ENCODE peak calls at places on chromosomes 3 and 15, in six cellular contexts. K is psoas muscle, T is vagina, R is GM12878, B is IMR-90, U is right lobe of liver. Y is an unnamed sample.

GRCh38 chr3:115341208-115341607 is 194.1 kb upstream of the ZBTB20 start:
- DNase-seq in T (no peak), U (no peak), K (no peak), B (peak), R (no peak), Y (peak)

GRCh38 chr15:48628832-48629231 is 16.7 kb downstream of the FBN1 start:
- DNase-seq in U (no peak), T (no peak), R (no peak), B (peak), K (no peak), Y (no peak)

GRCh38 chr3:12280333-12280732 is 8.5 kb upstream of the PPARG start:
- DNase-seq in K (no peak), R (no peak), B (no peak), U (no peak), T (no peak), Y (no peak)

GRCh38 chr3:133893683-133894333 is 1.9 kb downstream of the RAB6B start:
- DNase-seq in R (no peak), B (no peak), K (no peak), T (peak), U (no peak), Y (no peak)

GRCh38 chr3:176934698-176935097 is 262.6 kb downstream of the TBL1XR1 start:
- DNase-seq in U (no peak), B (no peak), R (no peak), K (no peak), T (no peak), Y (no peak)

GRCh38 chr3:193347507-193348501 is 30.7 kb downstream of the ATP13A5 start:
- DNase-seq in K (no peak), R (no peak), T (no peak), U (no peak), B (no peak), Y (no peak)

GRCh38 chr3:94345101-94345500 is 282.2 kb downstream of the NSUN3 start:
- DNase-seq in K (no peak), T (no peak), R (no peak), U (no peak), B (no peak), Y (no peak)

GRCh38 chr3:23612296-23612891 is 193.4 kb upstream of the UBE2E1 start:
- DNase-seq in B (peak), U (no peak), K (no peak), T (no peak), R (no peak), Y (peak)

GRCh38 chr15:95760508-95760907 is 570.0 kb upstream of the NR2F2 start:
- DNase-seq in U (peak), K (peak), R (no peak), T (no peak), B (no peak), Y (no peak)

GRCh38 chr3:52034212-52034611 is 22.2 kb downstream of the DUSP7 start:
- DNase-seq in U (no peak), R (no peak), T (no peak), B (no peak), K (no peak), Y (no peak)

GRCh38 chr3:28718074-28718849 is 369.6 kb upstream of the AZI2 start:
- DNase-seq in B (no peak), R (no peak), T (no peak), U (no peak), K (no peak), Y (no peak)

GRCh38 chr3:113794526-113794925 is 44.1 kb upstream of the GRAMD1C start:
- DNase-seq in U (no peak), R (no peak), T (no peak), K (no peak), B (no peak), Y (no peak)

GRCh38 chr3:177657243-177657642 is 460.0 kb upstream of the TBL1XR1 start:
- DNase-seq in B (no peak), U (no peak), K (no peak), R (no peak), T (no peak), Y (peak)

GRCh38 chr15:99399612-99400011 is 148.3 kb downstream of the LRRC28 start:
- DNase-seq in T (no peak), K (no peak), R (no peak), U (no peak), B (no peak), Y (no peak)

GRCh38 chr3:51340311-51340829 is 44.7 kb upstream of the MANF start:
- DNase-seq in R (no peak), B (peak), K (peak), U (no peak), T (peak), Y (peak)

GRCh38 chr3:36077320-36077719 is 303.0 kb upstream of the STAC start:
- DNase-seq in K (no peak), R (no peak), T (no peak), B (no peak), U (no peak), Y (no peak)

GRCh38 chr3:23805881-23806321 is at the start of gene UBE2E1:
- DNase-seq in B (peak), R (no peak), T (no peak), U (peak), K (peak), Y (no peak)

GRCh38 chr3:128648402-128648801 is 2.2 kb downstream of the RPN1 start:
- DNase-seq in B (no peak), R (no peak), K (no peak), T (no peak), U (no peak), Y (no peak)

GRCh38 chr15:66472176-66472999 is 25.2 kb downstream of the SNAPC5 start:
- DNase-seq in B (peak), U (no peak), K (no peak), R (peak), T (no peak), Y (no peak)

DNA sequence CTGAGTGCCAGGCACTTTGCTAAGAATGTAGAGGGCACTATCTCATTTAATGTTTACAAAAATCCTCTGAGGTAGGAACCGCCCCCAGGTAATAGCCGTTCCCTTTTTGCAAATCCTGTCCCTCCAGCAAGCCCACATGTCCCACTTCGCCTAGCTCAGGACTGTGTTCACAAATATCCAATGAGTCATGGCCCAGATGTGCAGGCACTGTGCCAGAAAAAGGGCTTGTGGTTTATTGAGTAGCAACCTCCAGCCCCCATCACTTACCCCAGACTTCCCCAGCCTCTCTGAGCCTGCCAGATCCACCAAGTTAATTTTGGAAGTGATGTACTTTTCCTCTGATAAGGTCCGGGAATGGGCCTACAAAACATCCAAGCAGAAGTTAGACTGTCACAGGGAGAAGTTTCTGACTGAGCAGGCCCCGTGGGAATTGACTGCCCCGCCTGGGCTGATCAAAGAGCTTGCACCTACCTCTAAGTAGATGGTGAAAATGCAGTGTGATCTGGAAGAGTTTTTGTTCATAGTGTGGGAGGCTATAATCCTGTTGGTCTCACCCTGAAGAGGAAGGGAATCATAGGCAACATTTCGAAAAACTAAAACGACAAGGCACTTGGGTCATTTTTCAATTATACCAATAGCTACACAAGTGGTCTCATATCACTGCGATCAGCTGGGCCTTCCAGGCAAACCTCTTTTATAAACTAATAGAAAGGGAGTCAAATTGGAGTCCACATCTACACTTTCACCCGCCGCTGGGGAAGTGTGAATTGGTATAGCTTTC is 15.7 kb downstream of the KIF9 start:
- DNase-seq in B (peak), K (peak), T (no peak), R (peak), U (no peak), Y (peak)
- H3K27ac ChIP-seq in B (no peak), K (peak), T (no peak), R (no peak), U (no peak), Y (no peak)

GRCh38 chr15:89898628-89899302 is 5.0 kb upstream of the AP3S2 start:
- DNase-seq in T (no peak), U (no peak), R (no peak), K (peak), B (peak), Y (no peak)

GRCh38 chr15:89898146-89898545 is 4.4 kb upstream of the AP3S2 start:
- DNase-seq in U (no peak), B (no peak), R (no peak), K (no peak), T (no peak), Y (no peak)

GRCh38 chr15:89888214-89888804 is 5.5 kb downstream of the AP3S2 start:
- DNase-seq in B (peak), K (no peak), U (no peak), R (no peak), T (no peak), Y (no peak)

GRCh38 chr15:89893696-89894450 is at the start of gene AP3S2:
- DNase-seq in T (no peak), R (peak), B (peak), U (peak), K (peak), Y (peak)

DNA sequence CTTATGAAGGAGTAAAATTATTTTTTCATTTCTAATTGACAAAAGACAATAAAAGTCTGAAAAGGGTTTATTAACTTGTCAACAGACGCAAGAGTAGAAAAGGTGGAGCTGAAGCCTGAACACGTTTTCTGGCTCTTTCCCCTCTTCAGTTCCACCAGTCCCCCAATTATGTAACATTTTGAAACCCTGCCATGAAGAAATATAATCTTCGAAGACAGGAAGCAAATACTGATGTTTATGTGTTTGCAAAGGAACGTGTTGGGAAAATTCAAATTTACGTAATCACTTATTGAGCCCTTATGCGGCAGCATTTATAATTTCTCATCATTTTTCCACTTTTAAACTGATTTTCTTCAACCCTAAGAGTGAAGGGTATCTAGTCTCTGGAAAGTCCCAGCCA is 767 bp downstream of the AP3S2 start:
- DNase-seq in U (no peak), R (no peak), K (no peak), B (peak), T (no peak), Y (no peak)
- H3K27ac ChIP-seq in U (peak), R (peak), K (peak), B (no peak), T (peak), Y (peak)

GRCh38 chr15:59221479-59221878 is 14.8 kb downstream of the LDHAL6B start:
- DNase-seq in R (no peak), B (no peak), U (no peak), T (no peak), K (no peak), Y (no peak)
- H3K27ac ChIP-seq in R (no peak), B (peak), U (no peak), T (peak), K (no peak), Y (no peak)

GRCh38 chr3:41265011-41265545 is 65.8 kb downstream of the CTNNB1 start:
- DNase-seq in K (no peak), U (no peak), R (no peak), T (no peak), B (peak), Y (no peak)

GRCh38 chr3:41272667-41273066 is 73.4 kb downstream of the CTNNB1 start:
- DNase-seq in B (no peak), T (no peak), R (no peak), K (no peak), U (no peak), Y (no peak)

GRCh38 chr3:41265823-41266273 is 66.5 kb downstream of the CTNNB1 start:
- DNase-seq in R (no peak), B (peak), T (no peak), K (no peak), U (no peak), Y (no peak)

GRCh38 chr3:41267975-41268640 is 68.8 kb downstream of the CTNNB1 start:
- DNase-seq in U (no peak), B (peak), T (no peak), R (no peak), K (no peak), Y (peak)
- H3K27ac ChIP-seq in U (no peak), B (peak), T (no peak), R (no peak), K (no peak), Y (peak)

GRCh38 chr15:81298606-81299005 is 25.3 kb downstream of the STARD5 start:
- DNase-seq in K (no peak), U (no peak), B (no peak), R (no peak), T (no peak), Y (no peak)
- H3K27ac ChIP-seq in K (no peak), U (no peak), B (no peak), R (peak), T (peak), Y (no peak)

DNA sequence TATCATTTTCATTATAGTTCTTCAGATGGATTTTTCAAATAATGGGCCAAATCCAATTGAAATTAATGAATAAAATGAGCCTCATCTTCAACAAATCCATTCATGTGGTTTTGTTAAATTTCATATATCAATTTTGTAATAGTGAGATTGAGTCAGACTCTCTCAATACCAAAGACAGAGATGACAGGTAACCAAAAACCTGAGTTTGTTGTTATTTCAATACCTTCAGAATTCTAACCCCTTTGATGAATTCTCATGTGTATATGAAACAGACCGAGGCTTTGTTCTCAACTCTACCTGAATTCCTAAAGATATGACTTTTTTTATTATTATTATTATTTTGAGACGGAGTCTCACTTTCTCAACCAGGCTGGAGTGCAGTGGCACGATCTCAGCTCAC is 92.8 kb downstream of the FOXP1 start:
- DNase-seq in R (no peak), U (no peak), K (no peak), B (no peak), T (no peak), Y (no peak)
- H3K27ac ChIP-seq in R (no peak), U (no peak), K (no peak), B (no peak), T (no peak), Y (no peak)

DNA sequence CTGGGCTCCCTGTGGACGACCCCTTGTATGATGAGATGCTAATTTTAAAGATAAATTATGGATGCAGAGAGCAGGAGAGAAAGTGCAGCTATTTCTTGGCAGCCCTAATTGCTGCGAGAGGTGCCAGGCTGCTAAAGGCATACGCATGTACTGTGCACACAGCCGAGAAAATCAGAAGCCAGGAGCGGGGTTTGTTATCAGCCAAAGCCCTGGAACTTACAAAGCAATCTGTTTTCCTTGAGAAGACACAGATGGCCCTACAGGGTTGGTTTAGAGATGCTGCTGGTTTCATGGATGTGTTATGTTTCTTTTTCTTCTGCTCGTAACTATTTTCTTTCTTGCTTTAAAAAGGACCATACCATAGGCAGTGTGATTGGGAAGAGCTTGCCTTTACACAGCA is 11.7 kb upstream of the CCK start:
- DNase-seq in R (no peak), B (no peak), K (no peak), T (no peak), U (no peak), Y (no peak)
- H3K27ac ChIP-seq in R (no peak), B (no peak), K (no peak), T (no peak), U (no peak), Y (no peak)

GRCh38 chr15:89847101-89847500 is 32.4 kb upstream of the ANPEP start:
- DNase-seq in T (no peak), K (no peak), U (no peak), R (no peak), B (no peak), Y (no peak)
- H3K27ac ChIP-seq in T (no peak), K (no peak), U (no peak), R (no peak), B (peak), Y (peak)

GRCh38 chr3:37097776-37098175 is 76.6 kb downstream of the LRRFIP2 start:
- DNase-seq in B (no peak), K (no peak), R (no peak), U (no peak), T (no peak), Y (no peak)
- H3K27ac ChIP-seq in B (no peak), K (no peak), R (no peak), U (peak), T (no peak), Y (no peak)